ENCODE peak calls at places on chromosomes 1 and 21, in ten cellular contexts. One of them, this sample, is unnamed.

GRCh38 chr21:43916691-43917514 is 51.9 kb downstream of the AGPAT3 start:
- DNase-seq in PC-9: no peak
- DNase-seq in kidney glomerular epithelial cell: no peak
- DNase-seq in NCI-H1105 treated with DMSO at 0.1 percent for 48 hours: no peak
- DNase-seq in cardiac septum: peak
- DNase-seq in ovary: peak
- DNase-seq in GM04503: no peak
- DNase-seq in stromal cell of bone marrow: peak
- DNase-seq in cardiac fibroblast: no peak
- DNase-seq in LoVo: no peak
- DNase-seq in this sample: no peak

GRCh38 chr1:227094249-227094966 is 154.3 kb downstream of the COQ8A start:
- DNase-seq in kidney glomerular epithelial cell: no peak
- DNase-seq in PC-9: no peak
- DNase-seq in cardiac fibroblast: no peak
- DNase-seq in LoVo: peak
- DNase-seq in GM04503: no peak
- DNase-seq in NCI-H1105 treated with DMSO at 0.1 percent for 48 hours: no peak
- DNase-seq in stromal cell of bone marrow: no peak
- DNase-seq in ovary: no peak
- DNase-seq in cardiac septum: no peak
- DNase-seq in this sample: peak

GRCh38 chr1:21174638-21175323 is 1.9 kb downstream of the EIF4G3 start:
- DNase-seq in ovary: no peak
- DNase-seq in stromal cell of bone marrow: no peak
- DNase-seq in NCI-H1105 treated with DMSO at 0.1 percent for 48 hours: peak
- DNase-seq in GM04503: no peak
- DNase-seq in LoVo: no peak
- DNase-seq in cardiac septum: no peak
- DNase-seq in cardiac fibroblast: peak
- DNase-seq in PC-9: no peak
- DNase-seq in kidney glomerular epithelial cell: no peak
- DNase-seq in this sample: peak

GRCh38 chr1:33045246-33045645 is 8.6 kb upstream of the AK2 start:
- DNase-seq in LoVo: peak
- DNase-seq in cardiac septum: peak
- DNase-seq in GM04503: no peak
- DNase-seq in stromal cell of bone marrow: no peak
- DNase-seq in ovary: no peak
- DNase-seq in PC-9: no peak
- DNase-seq in kidney glomerular epithelial cell: no peak
- DNase-seq in NCI-H1105 treated with DMSO at 0.1 percent for 48 hours: no peak
- DNase-seq in cardiac fibroblast: no peak
- DNase-seq in this sample: no peak

GRCh38 chr1:228088586-228089498 is 6.3 kb downstream of the ARF1 start:
- DNase-seq in kidney glomerular epithelial cell: no peak
- DNase-seq in cardiac fibroblast: peak
- DNase-seq in cardiac septum: peak
- DNase-seq in LoVo: no peak
- DNase-seq in ovary: no peak
- DNase-seq in GM04503: no peak
- DNase-seq in PC-9: no peak
- DNase-seq in NCI-H1105 treated with DMSO at 0.1 percent for 48 hours: no peak
- DNase-seq in stromal cell of bone marrow: no peak
- DNase-seq in this sample: no peak

GRCh38 chr1:5755552-5756125 is 236.6 kb downstream of the NPHP4 start:
- DNase-seq in ovary: no peak
- DNase-seq in stromal cell of bone marrow: no peak
- DNase-seq in cardiac fibroblast: no peak
- DNase-seq in PC-9: no peak
- DNase-seq in GM04503: no peak
- DNase-seq in cardiac septum: peak
- DNase-seq in kidney glomerular epithelial cell: no peak
- DNase-seq in LoVo: no peak
- DNase-seq in NCI-H1105 treated with DMSO at 0.1 percent for 48 hours: no peak
- DNase-seq in this sample: no peak

GRCh38 chr1:234683856-234684632 is 74.1 kb upstream of the IRF2BP2 start:
- DNase-seq in NCI-H1105 treated with DMSO at 0.1 percent for 48 hours: no peak
- DNase-seq in PC-9: peak
- DNase-seq in stromal cell of bone marrow: peak
- DNase-seq in LoVo: peak
- DNase-seq in ovary: peak
- DNase-seq in kidney glomerular epithelial cell: no peak
- DNase-seq in GM04503: peak
- DNase-seq in cardiac fibroblast: peak
- DNase-seq in cardiac septum: peak
- DNase-seq in this sample: peak

GRCh38 chr1:209670441-209671082 is 4.7 kb upstream of the G0S2 start:
- DNase-seq in LoVo: peak
- DNase-seq in kidney glomerular epithelial cell: no peak
- DNase-seq in ovary: no peak
- DNase-seq in PC-9: no peak
- DNase-seq in stromal cell of bone marrow: no peak
- DNase-seq in cardiac fibroblast: no peak
- DNase-seq in cardiac septum: no peak
- DNase-seq in GM04503: no peak
- DNase-seq in NCI-H1105 treated with DMSO at 0.1 percent for 48 hours: no peak
- DNase-seq in this sample: peak

GRCh38 chr1:17168480-17168878 is 36.4 kb upstream of the PADI1 start:
- DNase-seq in GM04503: peak
- DNase-seq in stromal cell of bone marrow: peak
- DNase-seq in kidney glomerular epithelial cell: no peak
- DNase-seq in ovary: no peak
- DNase-seq in cardiac fibroblast: peak
- DNase-seq in NCI-H1105 treated with DMSO at 0.1 percent for 48 hours: no peak
- DNase-seq in cardiac septum: no peak
- DNase-seq in PC-9: no peak
- DNase-seq in LoVo: peak
- DNase-seq in this sample: peak

GRCh38 chr1:168408531-168409242 is 128.0 kb downstream of the TBX19 start:
- DNase-seq in NCI-H1105 treated with DMSO at 0.1 percent for 48 hours: no peak
- DNase-seq in ovary: no peak
- DNase-seq in cardiac septum: no peak
- DNase-seq in LoVo: peak
- DNase-seq in GM04503: no peak
- DNase-seq in stromal cell of bone marrow: no peak
- DNase-seq in cardiac fibroblast: peak
- DNase-seq in PC-9: peak
- DNase-seq in kidney glomerular epithelial cell: peak
- DNase-seq in this sample: peak

GRCh38 chr1:216823731-216824130 is 100.5 kb upstream of the ESRRG start:
- DNase-seq in NCI-H1105 treated with DMSO at 0.1 percent for 48 hours: no peak
- DNase-seq in ovary: no peak
- DNase-seq in GM04503: no peak
- DNase-seq in LoVo: no peak
- DNase-seq in stromal cell of bone marrow: no peak
- DNase-seq in kidney glomerular epithelial cell: no peak
- DNase-seq in PC-9: no peak
- DNase-seq in cardiac fibroblast: no peak
- DNase-seq in cardiac septum: no peak
- DNase-seq in this sample: no peak

GRCh38 chr1:219941179-219942118 is 13.1 kb upstream of the SLC30A10 start:
- DNase-seq in cardiac septum: no peak
- DNase-seq in LoVo: no peak
- DNase-seq in kidney glomerular epithelial cell: no peak
- DNase-seq in PC-9: no peak
- DNase-seq in GM04503: no peak
- DNase-seq in stromal cell of bone marrow: no peak
- DNase-seq in cardiac fibroblast: no peak
- DNase-seq in NCI-H1105 treated with DMSO at 0.1 percent for 48 hours: no peak
- DNase-seq in ovary: no peak
- DNase-seq in this sample: no peak

GRCh38 chr1:97392701-97393100 is 528.1 kb downstream of the DPYD start:
- DNase-seq in cardiac septum: no peak
- DNase-seq in PC-9: no peak
- DNase-seq in ovary: no peak
- DNase-seq in kidney glomerular epithelial cell: no peak
- DNase-seq in LoVo: no peak
- DNase-seq in GM04503: no peak
- DNase-seq in cardiac fibroblast: no peak
- DNase-seq in stromal cell of bone marrow: no peak
- DNase-seq in NCI-H1105 treated with DMSO at 0.1 percent for 48 hours: no peak
- DNase-seq in this sample: no peak

GRCh38 chr1:226457307-226457712 is 49.4 kb upstream of the PARP1 start:
- DNase-seq in stromal cell of bone marrow: no peak
- DNase-seq in kidney glomerular epithelial cell: no peak
- DNase-seq in NCI-H1105 treated with DMSO at 0.1 percent for 48 hours: no peak
- DNase-seq in GM04503: no peak
- DNase-seq in cardiac septum: no peak
- DNase-seq in cardiac fibroblast: peak
- DNase-seq in PC-9: no peak
- DNase-seq in ovary: no peak
- DNase-seq in LoVo: no peak
- DNase-seq in this sample: no peak

GRCh38 chr1:1891349-1892078 is 627 bp upstream of the GNB1 start:
- DNase-seq in PC-9: peak
- DNase-seq in LoVo: peak
- DNase-seq in cardiac fibroblast: peak
- DNase-seq in GM04503: no peak
- DNase-seq in stromal cell of bone marrow: no peak
- DNase-seq in NCI-H1105 treated with DMSO at 0.1 percent for 48 hours: peak
- DNase-seq in kidney glomerular epithelial cell: no peak
- DNase-seq in ovary: peak
- DNase-seq in cardiac septum: peak
- DNase-seq in this sample: no peak

This sample was measured in renal cortical epithelial cell.